ENCODE peak calls at places on chromosomes 3 and 15, in ten cellular contexts. B, X, A, Z, D, S, Y, Q, W and K are unnamed samples.

GRCh38 chr3:164030194-164030593 is 1048.1 kb downstream of the SI start:
- DNase-seq in B (no peak), X (no peak), A (no peak), Z (no peak), D (no peak), S (no peak), Y (no peak), Q (no peak), W (no peak), K (no peak)

GRCh38 chr15:88187195-88187594 is 69.3 kb downstream of the NTRK3 start:
- DNase-seq in B (no peak), X (no peak), A (no peak), Z (no peak), D (no peak), S (no peak), Y (peak), Q (no peak), W (no peak), K (peak)

GRCh38 chr15:58506064-58506490 is 74.3 kb downstream of the LIPC start:
- DNase-seq in B (no peak), X (no peak), A (no peak), Z (no peak), D (no peak), S (peak), Y (no peak), Q (no peak), W (no peak), K (peak)

GRCh38 chr3:161149529-161149928 is 44.4 kb upstream of the B3GALNT1 start:
- DNase-seq in B (no peak), X (no peak), A (no peak), Z (no peak), D (no peak), S (no peak), Y (no peak), Q (no peak), W (no peak), K (no peak)

GRCh38 chr15:58453931-58454793 is 22.4 kb downstream of the LIPC start:
- DNase-seq in B (peak), X (no peak), A (no peak), Z (no peak), D (peak), S (no peak), Y (peak), Q (no peak), W (no peak), K (no peak)

GRCh38 chr3:129161860-129162271 is 1.0 kb upstream of the ISY1 start:
- DNase-seq in B (peak), X (no peak), A (no peak), Z (no peak), D (peak), S (no peak), Y (peak), Q (peak), W (no peak), K (no peak)

GRCh38 chr3:183584246-183584913 is 28.9 kb upstream of the KLHL6 start:
- DNase-seq in B (no peak), X (no peak), A (no peak), Z (no peak), D (no peak), S (peak), Y (no peak), Q (peak), W (peak), K (no peak)

GRCh38 chr3:85560088-85560790 is 601.5 kb downstream of the CADM2 start:
- DNase-seq in B (no peak), X (no peak), A (no peak), Z (no peak), D (no peak), S (no peak), Y (no peak), Q (no peak), W (peak), K (peak)

GRCh38 chr3:115615001-115615447 is 8.3 kb upstream of the GAP43 start:
- DNase-seq in B (no peak), X (no peak), A (no peak), Z (no peak), D (no peak), S (no peak), Y (peak), Q (peak), W (no peak), K (no peak)

GRCh38 chr3:124780356-124780755 is 50.1 kb downstream of the UMPS start:
- DNase-seq in B (no peak), X (no peak), A (no peak), Z (no peak), D (no peak), S (peak), Y (no peak), Q (no peak), W (no peak), K (peak)

GRCh38 chr3:45226206-45226915 is at the start of gene TMEM158:
- DNase-seq in B (peak), X (peak), A (peak), Z (peak), D (peak), S (peak), Y (peak), Q (peak), W (peak), K (peak)

GRCh38 chr3:2303567-2303966 is 204.9 kb downstream of the CNTN4 start:
- DNase-seq in B (no peak), X (no peak), A (no peak), Z (no peak), D (no peak), S (peak), Y (peak), Q (peak), W (no peak), K (peak)